ENCODE peak calls at places on chromosomes 13 and 19, in ten cellular contexts. G is MM.1S; L is BE2C; B is non-pigmented ciliary epithelial cell; K is stimulated activated CD4-positive, alpha-beta T cell treated with anti-CD3 and anti-CD28 coated beads, Interleukin-12 subunit alpha, Interleukin-12 subunit beta, amount 100 ng/mL, for 24 hours; U is mucosa of gallbladder; J is dorsolateral prefrontal cortex; V is astrocyte of the spinal cord; O is activated naive CD4-positive, alpha-beta T cell; N is activated naive CD8-positive, alpha-beta T cell treated with anti-CD3 and anti-CD28 coated beads, Interleukin-2, amount 10 ng/mL, durations not matched to agents 7 days and 5 days. C is an unnamed sample.

GRCh38 chr19:7196721-7197168 is 97.5 kb downstream of the INSR start:
- DNase-seq in B (no peak), N (no peak), O (no peak), K (no peak), L (no peak), J (no peak), V (no peak), G (no peak), U (no peak), C (no peak)

GRCh38 chr13:30113983-30114491 is 193.3 kb downstream of the KATNAL1 start:
- DNase-seq in J (no peak), B (no peak), K (no peak), L (no peak), N (no peak), G (no peak), V (no peak), O (no peak), U (no peak), C (no peak)

GRCh38 chr19:40252395-40252794 is 25.9 kb upstream of the CCNP start:
- DNase-seq in L (no peak), O (no peak), U (no peak), V (no peak), B (no peak), K (no peak), G (no peak), J (no peak), N (no peak), C (no peak)

GRCh38 chr13:101941095-101941777 is 460.6 kb downstream of the FGF14 start:
- DNase-seq in B (no peak), K (no peak), O (no peak), G (no peak), U (no peak), V (peak; percentile 27), L (no peak), J (no peak), N (no peak), C (no peak)

GRCh38 chr19:31838163-31838798 is 489.0 kb upstream of the TSHZ3 start:
- DNase-seq in K (no peak), L (no peak), J (peak; percentile 58), O (no peak), G (no peak), V (no peak), U (no peak), N (no peak), B (no peak), C (peak; percentile 19)

GRCh38 chr19:38142176-38143035 is 81.6 kb downstream of the DPF1 start:
- DNase-seq in K (peak; percentile 41), B (no peak), L (peak; percentile 85), J (peak; percentile 88), N (peak; percentile 52), O (no peak), U (peak; percentile 27), V (peak; percentile 36), G (no peak), C (peak; percentile 39)

GRCh38 chr19:19279062-19279612 is 6.0 kb upstream of the TM6SF2 start:
- DNase-seq in K (no peak), O (no peak), U (no peak), J (no peak), V (no peak), B (no peak), N (no peak), L (no peak), G (no peak), C (no peak)

GRCh38 chr13:113283904-113284303 is 13.1 kb upstream of the LAMP1 start:
- DNase-seq in G (no peak), V (no peak), U (no peak), J (no peak), B (no peak), L (no peak), N (no peak), K (no peak), O (no peak), C (no peak)

GRCh38 chr19:38213911-38214625 is 10.0 kb downstream of the DPF1 start:
- DNase-seq in L (no peak), K (peak; percentile 50), N (peak; percentile 69), B (peak; percentile 24), U (no peak), J (peak; percentile 74), V (peak; percentile 93), G (peak; percentile 65), O (no peak), C (no peak)

GRCh38 chr19:6849876-6850275 is 37.5 kb upstream of the ADGRE1 start:
- DNase-seq in K (no peak), O (no peak), L (no peak), G (peak; percentile 97), N (no peak), V (no peak), J (no peak), B (no peak), U (no peak), C (no peak)

GRCh38 chr13:65724261-65724660 is 1505.9 kb downstream of the PCDH9 start:
- DNase-seq in L (no peak), B (peak; percentile 45), N (no peak), V (peak; percentile 71), J (no peak), U (no peak), G (no peak), O (peak; percentile 0), K (no peak), C (no peak)

GRCh38 chr19:46474211-46474610 is 2.8 kb upstream of the PNMA8A start:
- DNase-seq in N (no peak), B (no peak), J (no peak), O (no peak), K (no peak), V (no peak), G (no peak), L (no peak), U (no peak), C (no peak)

GRCh38 chr13:110361365-110361911 is 54.4 kb downstream of the COL4A2 start:
- DNase-seq in K (no peak), J (no peak), O (no peak), V (peak; percentile 96), L (no peak), U (peak; percentile 62), G (no peak), B (peak; percentile 36), N (no peak), C (no peak)

GRCh38 chr19:37594982-37595382 is 306 bp downstream of the ZNF540 start:
- DNase-seq in N (peak; percentile 66), V (no peak), L (no peak), K (peak; percentile 47), J (peak; percentile 74), U (peak; percentile 73), G (peak; percentile 20), O (peak; percentile 41), B (peak; percentile 28), C (no peak)

GRCh38 chr19:1718382-1719315 is 34.7 kb upstream of the ONECUT3 start:
- DNase-seq in G (no peak), B (no peak), V (no peak), N (no peak), O (no peak), U (no peak), J (no peak), K (no peak), L (no peak), C (no peak)

GRCh38 chr13:75797256-75797655 is 161.1 kb downstream of the LMO7 start:
- DNase-seq in U (no peak), L (no peak), V (no peak), N (no peak), G (no peak), J (no peak), O (no peak), K (no peak), B (no peak), C (no peak)

GRCh38 chr19:988510-988909 is 4.4 kb downstream of the WDR18 start:
- DNase-seq in K (no peak), V (no peak), B (no peak), N (no peak), O (no peak), U (no peak), J (no peak), G (no peak), L (peak; percentile 4), C (no peak)

GRCh38 chr13:102020611-102021216 is 381.1 kb downstream of the FGF14 start:
- DNase-seq in O (no peak), B (peak; percentile 92), V (peak; percentile 80), G (no peak), J (no peak), N (no peak), K (no peak), U (no peak), L (no peak), C (no peak)

GRCh38 chr13:79987323-79987722 is 353.6 kb downstream of the SPRY2 start:
- DNase-seq in L (no peak), K (no peak), O (no peak), B (no peak), V (no peak), U (no peak), G (no peak), N (no peak), J (no peak), C (no peak)

GRCh38 chr13:26037302-26037701 is 14.5 kb downstream of the SHISA2 start:
- DNase-seq in U (no peak), K (no peak), G (no peak), B (no peak), N (no peak), V (no peak), L (peak; percentile 45), O (no peak), J (peak; percentile 64), C (no peak)

GRCh38 chr13:38763446-38764381 is 76.8 kb downstream of the FREM2 start:
- DNase-seq in J (no peak), B (peak; percentile 6), O (no peak), L (peak; percentile 22), G (peak; percentile 37), V (peak; percentile 43), K (no peak), U (no peak), N (no peak), C (no peak)

GRCh38 chr19:12331211-12331941 is 2.1 kb downstream of the ZNF563 start:
- DNase-seq in K (peak; percentile 65), B (no peak), O (no peak), V (no peak), L (no peak), J (no peak), N (no peak), U (no peak), G (no peak), C (no peak)

GRCh38 chr19:41638624-41639023 is 11.8 kb upstream of the CEACAM4 start:
- DNase-seq in B (no peak), J (no peak), L (no peak), O (no peak), N (no peak), U (no peak), K (no peak), G (no peak), V (no peak), C (no peak)

GRCh38 chr19:5131866-5132561 is 163.1 kb downstream of the KDM4B start:
- DNase-seq in O (no peak), U (peak; percentile 27), K (no peak), J (no peak), B (no peak), L (no peak), V (no peak), G (no peak), N (peak; percentile 60), C (no peak)

GRCh38 chr13:76677047-76677446 is 209.2 kb downstream of the KCTD12 start:
- DNase-seq in V (peak; percentile 82), O (no peak), U (no peak), J (no peak), L (no peak), K (no peak), G (no peak), B (peak; percentile 65), N (no peak), C (no peak)

GRCh38 chr13:24741016-24741662 is 22.8 kb upstream of the RNF17 start:
- DNase-seq in O (no peak), G (no peak), U (no peak), N (no peak), B (no peak), V (no peak), L (no peak), J (no peak), K (no peak), C (no peak)

GRCh38 chr19:46623915-46624502 is 880 bp downstream of the PTGIR start:
- DNase-seq in V (no peak), B (no peak), K (no peak), N (no peak), O (no peak), L (no peak), G (no peak), J (no peak), U (no peak), C (no peak)

GRCh38 chr19:19752760-19753403 is 20.0 kb upstream of the ZNF14 start:
- DNase-seq in K (no peak), G (no peak), N (no peak), U (no peak), B (no peak), J (no peak), V (no peak), O (no peak), L (no peak), C (no peak)